ENCODE peak calls at places on chromosome 15, in ten cellular contexts. V is aorta, S is fibroblast of lung, P is spleen, L is heart right ventricle, T is cardiac muscle cell, Z is astrocyte, F is kidney, X is HCT116, J is body of pancreas. Q is an unnamed sample.
A peak's percentile ranks its signal among the peaks of the same experiment; 100 is the strongest.

GRCh38 chr15:51768018-51768417 is 16.6 kb downstream of the TMOD2 start:
- DNase-seq in Z (no peak), P (peak; percentile 81), X (no peak), T (no peak), F (no peak), L (no peak), V (no peak), S (no peak), J (no peak), Q (no peak)

GRCh38 chr15:47737424-47737823 is 20.1 kb downstream of the SEMA6D start:
- DNase-seq in T (no peak), V (no peak), S (no peak), Z (no peak), J (no peak), X (no peak), F (no peak), P (no peak), L (no peak), Q (no peak)

GRCh38 chr15:52257734-52258062 is 37.9 kb downstream of the MYO5C start:
- DNase-seq in X (no peak), J (no peak), P (no peak), S (peak; percentile 70), F (no peak), Z (peak; percentile 57), L (no peak), T (peak; percentile 64), V (no peak), Q (peak; percentile 25)

GRCh38 chr15:31977812-31978662 is 52.3 kb upstream of the CHRNA7 start:
- DNase-seq in L (peak; percentile 62), P (peak; percentile 85), S (peak; percentile 18), X (peak; percentile 32), F (peak; percentile 79), J (peak; percentile 73), T (peak; percentile 80), V (peak; percentile 74), Z (no peak), Q (no peak)

GRCh38 chr15:75042730-75043508 is 19.5 kb downstream of the PPCDC start:
- DNase-seq in Z (peak; percentile 34), X (peak; percentile 43), T (peak; percentile 90), P (peak; percentile 99), V (peak; percentile 90), L (peak; percentile 83), J (peak; percentile 78), F (peak; percentile 94), S (peak; percentile 44), Q (peak; percentile 60)

GRCh38 chr15:74988007-74988800 is 7.2 kb upstream of the SCAMP5 start:
- DNase-seq in V (peak; percentile 24), X (peak; percentile 41), J (peak; percentile 42), S (peak; percentile 13), P (peak; percentile 71), F (no peak), L (no peak), Z (no peak), T (peak; percentile 88), Q (no peak)

GRCh38 chr15:78938608-78939488 is 6.0 kb downstream of the CTSH start:
- DNase-seq in P (peak; percentile 78), V (no peak), L (no peak), S (no peak), T (no peak), Z (no peak), F (no peak), X (no peak), J (no peak), Q (no peak)

GRCh38 chr15:52422001-52422400 is 106.7 kb downstream of the MYO5A start:
- DNase-seq in Z (no peak), X (no peak), V (no peak), T (no peak), J (no peak), F (no peak), S (no peak), P (no peak), L (no peak), Q (no peak)

GRCh38 chr15:83164409-83165404 is 42.9 kb downstream of the HDGFL3 start:
- DNase-seq in X (no peak), F (no peak), P (no peak), T (no peak), J (no peak), Z (peak; percentile 58), V (no peak), S (peak; percentile 69), L (no peak), Q (no peak)

GRCh38 chr15:64461577-64462162 is 1.3 kb downstream of the ZNF609 start:
- DNase-seq in F (peak; percentile 35), T (peak; percentile 23), X (no peak), S (peak; percentile 33), J (no peak), V (no peak), P (no peak), L (no peak), Z (peak; percentile 16), Q (no peak)

GRCh38 chr15:35725353-35725752 is 179.4 kb upstream of the DPH6 start:
- DNase-seq in J (no peak), P (no peak), X (no peak), S (peak; percentile 82), Z (peak; percentile 78), V (no peak), L (no peak), T (no peak), F (no peak), Q (no peak)

GRCh38 chr15:38005949-38006800 is 71.7 kb downstream of the TMCO5A start:
- DNase-seq in V (no peak), J (no peak), F (no peak), X (no peak), S (no peak), Z (no peak), L (no peak), P (no peak), T (no peak), Q (no peak)

GRCh38 chr15:73583568-73583967 is 49.6 kb downstream of the NPTN start:
- DNase-seq in F (no peak), V (no peak), T (no peak), S (no peak), P (no peak), Z (no peak), L (no peak), X (no peak), J (no peak), Q (no peak)

GRCh38 chr15:48021336-48022086 is 99.3 kb upstream of the SLC24A5 start:
- DNase-seq in J (no peak), X (no peak), L (no peak), Z (peak; percentile 25), S (peak; percentile 41), P (no peak), T (peak; percentile 14), V (no peak), F (no peak), Q (no peak)

GRCh38 chr15:97654677-97655076 is 305.8 kb upstream of the ARRDC4 start:
- DNase-seq in J (no peak), S (no peak), T (no peak), Z (no peak), P (no peak), V (no peak), X (no peak), F (no peak), L (no peak), Q (no peak)

GRCh38 chr15:80010131-80010673 is 39.2 kb upstream of the BCL2A1 start:
- DNase-seq in Z (no peak), L (no peak), P (no peak), T (no peak), V (no peak), S (peak; percentile 24), F (no peak), J (no peak), X (no peak), Q (no peak)

GRCh38 chr15:91055548-91056331 is 33.3 kb upstream of the VPS33B start:
- DNase-seq in Z (peak; percentile 35), T (peak; percentile 75), V (no peak), F (no peak), L (peak; percentile 15), J (peak; percentile 67), S (peak; percentile 44), X (peak; percentile 75), P (no peak), Q (peak; percentile 30)

GRCh38 chr15:58410353-58410752 is 21.4 kb upstream of the LIPC start:
- DNase-seq in L (no peak), F (no peak), X (no peak), T (no peak), P (no peak), J (no peak), S (no peak), V (no peak), Z (no peak), Q (no peak)

DNA sequence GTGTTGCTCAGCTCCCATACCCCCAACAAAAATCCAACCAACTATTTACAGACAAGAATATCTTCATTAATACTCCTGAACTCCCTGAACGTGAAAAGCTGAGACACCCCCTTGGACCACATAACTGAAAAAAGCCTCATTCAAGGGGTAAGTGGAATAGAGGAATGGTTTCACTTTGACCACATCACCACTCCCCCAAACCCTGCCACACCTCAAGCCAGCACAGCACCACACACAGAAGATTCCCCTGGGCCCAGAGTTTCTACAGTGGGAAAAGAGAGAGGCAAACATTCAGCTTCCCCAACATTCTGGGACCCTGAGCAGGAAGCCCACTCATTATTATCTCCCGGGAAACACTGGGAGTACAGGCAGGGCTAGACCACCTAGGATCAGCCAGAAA is 27.9 kb downstream of the THBS1 start:
- DNase-seq in L (no peak), P (no peak), V (no peak), Z (no peak), J (no peak), T (no peak), X (no peak), S (no peak), F (no peak), Q (no peak)
- H3K9me3 ChIP-seq in L (no peaks in the 10 kb centered on the region), P (no peaks in the 10 kb centered on the region), V (peaks cover 5% of the 10 kb centered on the region), Z (no peaks in the 10 kb centered on the region), J (peaks cover 7% of the 10 kb centered on the region), T (no peaks in the 10 kb centered on the region), X (no peaks in the 10 kb centered on the region), S (no peaks in the 10 kb centered on the region), F (peaks cover 3% of the 10 kb centered on the region), Q (no peaks in the 10 kb centered on the region)

GRCh38 chr15:22240951-22241350 is 160.6 kb downstream of the OR4M2 start:
- DNase-seq in Z (no peak), X (no peak), V (peak; percentile 71), J (no peak), T (no peak), S (no peak), L (no peak), P (no peak), F (no peak), Q (no peak)
- H3K9me3 ChIP-seq in Z (peaks cover 8% of the 10 kb centered on the region), X (peaks cover 47% of the 10 kb centered on the region), V (peaks cover 1% of the 10 kb centered on the region), J (no peaks in the 10 kb centered on the region), T (peaks cover 6% of the 10 kb centered on the region), S (peaks cover 3% of the 10 kb centered on the region), L (no peaks in the 10 kb centered on the region), P (no peaks in the 10 kb centered on the region), F (no peaks in the 10 kb centered on the region), Q (no peaks in the 10 kb centered on the region)

GRCh38 chr15:23529891-23530290 is 35.6 kb upstream of the MKRN3 start:
- DNase-seq in J (no peak), V (no peak), F (no peak), T (no peak), L (no peak), P (no peak), S (no peak), X (no peak), Z (no peak), Q (no peak)
- H3K9me3 ChIP-seq in J (no peaks in the 10 kb centered on the region), V (no peaks in the 10 kb centered on the region), F (no peaks in the 10 kb centered on the region), T (no peaks in the 10 kb centered on the region), L (no peaks in the 10 kb centered on the region), P (no peaks in the 10 kb centered on the region), S (no peaks in the 10 kb centered on the region), X (no peaks in the 10 kb centered on the region), Z (no peaks in the 10 kb centered on the region), Q (no peaks in the 10 kb centered on the region)

DNA sequence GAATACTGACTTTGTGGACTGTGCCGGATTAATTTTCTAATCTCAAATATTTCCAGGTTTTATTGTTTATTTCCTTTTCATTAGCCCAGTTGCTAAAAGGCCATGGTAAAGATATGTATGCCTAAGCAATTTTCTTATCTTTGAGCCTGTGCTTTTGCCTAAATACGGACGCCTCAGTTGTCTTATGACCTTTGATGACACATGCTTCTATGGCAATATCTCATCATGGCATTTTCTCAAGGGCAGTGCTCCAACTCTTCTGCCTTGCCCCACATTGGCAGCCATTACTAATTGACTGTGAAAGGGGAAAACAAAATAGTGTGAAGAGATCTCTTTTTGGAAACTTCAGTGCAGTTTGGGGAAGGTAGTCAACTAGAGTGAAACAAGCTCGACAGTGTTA is 809.6 kb upstream of the NR2F2 start:
- DNase-seq in J (no peak), V (no peak), S (no peak), Z (no peak), L (no peak), P (no peak), T (no peak), F (no peak), X (no peak), Q (no peak)
- H3K9me3 ChIP-seq in J (no peaks in the 10 kb centered on the region), V (no peaks in the 10 kb centered on the region), S (no peaks in the 10 kb centered on the region), Z (no peaks in the 10 kb centered on the region), L (no peaks in the 10 kb centered on the region), P (no peaks in the 10 kb centered on the region), T (no peaks in the 10 kb centered on the region), F (no peaks in the 10 kb centered on the region), X (no peaks in the 10 kb centered on the region), Q (no peaks in the 10 kb centered on the region)

Q was measured in gastrocnemius medialis.